ENCODE peak calls at places on chromosomes 7 and 10, in ten cellular contexts. D, H, C, M, Q, X, S, W, B and T are unnamed samples.

GRCh38 chr7:68381731-68382130 is 1216.5 kb upstream of the AUTS2 start:
- DNase-seq in D (no peak), H (no peak), C (no peak), M (no peak), Q (no peak), X (no peak), S (no peak), W (no peak), B (no peak), T (no peak)

GRCh38 chr7:47452295-47452694 is 129.6 kb downstream of the TNS3 start:
- DNase-seq in D (no peak), H (no peak), C (no peak), M (no peak), Q (no peak), X (no peak), S (no peak), W (no peak), B (no peak), T (no peak)

GRCh38 chr7:129550673-129551360 is 48.5 kb downstream of the SMKR1 start:
- DNase-seq in D (no peak), H (no peak), C (no peak), M (peak; percentile 15), Q (no peak), X (no peak), S (no peak), W (no peak), B (no peak), T (peak; percentile 38)

GRCh38 chr7:24756545-24756988 is 697 bp downstream of the GSDME start:
- DNase-seq in D (no peak), H (no peak), C (no peak), M (peak; percentile 83), Q (no peak), X (peak; percentile 52), S (no peak), W (peak; percentile 9), B (no peak), T (peak; percentile 60)

GRCh38 chr7:117688126-117688525 is 185.1 kb downstream of the CTTNBP2 start:
- DNase-seq in D (no peak), H (no peak), C (no peak), M (no peak), Q (no peak), X (no peak), S (no peak), W (no peak), B (no peak), T (no peak)

GRCh38 chr7:18458830-18459229 is 36.7 kb upstream of the HDAC9 start:
- DNase-seq in D (no peak), H (no peak), C (no peak), M (no peak), Q (no peak), X (no peak), S (no peak), W (no peak), B (peak; percentile 31), T (no peak)

GRCh38 chr10:131656446-131656845 is 244.4 kb upstream of the PPP2R2D start:
- DNase-seq in D (no peak), H (no peak), C (no peak), M (no peak), Q (no peak), X (no peak), S (peak; percentile 74), W (no peak), B (no peak), T (no peak)

GRCh38 chr10:62380002-62380401 is 5.8 kb downstream of the ZNF365 start:
- DNase-seq in D (no peak), H (no peak), C (no peak), M (no peak), Q (no peak), X (no peak), S (no peak), W (no peak), B (peak; percentile 21), T (peak; percentile 85)

GRCh38 chr10:93462881-93463280 is 19.3 kb downstream of the MYOF start:
- DNase-seq in D (no peak), H (no peak), C (no peak), M (no peak), Q (no peak), X (no peak), S (no peak), W (no peak), B (peak; percentile 68), T (peak; percentile 69)

GRCh38 chr7:116222501-116222900 is 12.2 kb downstream of the TES start:
- DNase-seq in D (no peak), H (no peak), C (no peak), M (peak; percentile 28), Q (no peak), X (no peak), S (no peak), W (no peak), B (no peak), T (no peak)

GRCh38 chr10:117790177-117790576 is 247.6 kb downstream of the EMX2 start:
- DNase-seq in D (no peak), H (no peak), C (no peak), M (no peak), Q (no peak), X (no peak), S (no peak), W (no peak), B (no peak), T (no peak)

GRCh38 chr10:93061594-93062498 is 1.2 kb downstream of the CYP26C1 start:
- DNase-seq in D (no peak), H (no peak), C (no peak), M (peak; percentile 49), Q (no peak), X (no peak), S (no peak), W (no peak), B (peak; percentile 43), T (peak; percentile 36)

GRCh38 chr7:45181286-45181960 is 23.8 kb downstream of the RAMP3 start:
- DNase-seq in D (no peak), H (no peak), C (no peak), M (no peak), Q (no peak), X (no peak), S (peak; percentile 62), W (no peak), B (no peak), T (no peak)

GRCh38 chr7:117834983-117835664 is 38.1 kb downstream of the CTTNBP2 start:
- DNase-seq in D (no peak), H (no peak), C (peak; percentile 49), M (no peak), Q (no peak), X (no peak), S (no peak), W (no peak), B (no peak), T (no peak)